ENCODE peak calls at places on chromosomes 5 and 9, in eight cellular contexts. X is amniotic stem cell; W is heart left ventricle; C is activated CD8-positive, alpha-beta memory T cell treated with anti-CD3 and anti-CD28 coated beads for 48 hours; H is globus pallidus; U is AG08395; Z is stimulated activated CD8-positive, alpha-beta memory T cell treated with anti-CD3 and anti-CD28 coated beads, Interleukin-12 subunit alpha, Interleukin-12 subunit beta, amount 100 ng/mL, for 1 hour; D is NCI-H2081. Q is an unnamed sample.
A peak's percentile ranks its signal among the peaks of the same experiment; 100 is the strongest.

GRCh38 chr5:172123269-172123692 is 64.7 kb downstream of the STK10 start:
- DNase-seq in X (peak; percentile 33), W (peak; percentile 87), C (no peak), H (peak; percentile 75), U (peak; percentile 93), Z (no peak), D (peak; percentile 25), Q (peak; percentile 86)

GRCh38 chr5:164013077-164013670 is 507.8 kb downstream of the MAT2B start:
- DNase-seq in X (peak; percentile 38), W (peak; percentile 29), C (no peak), H (peak; percentile 68), U (peak; percentile 7), Z (no peak), D (peak; percentile 70), Q (peak; percentile 80)

GRCh38 chr9:121288874-121289553 is 21.1 kb downstream of the GSN start:
- DNase-seq in X (no peak), W (peak; percentile 67), C (no peak), H (peak; percentile 92), U (peak; percentile 43), Z (no peak), D (no peak), Q (peak; percentile 88)

GRCh38 chr5:172772112-172772906 is 1.3 kb upstream of the DUSP1 start:
- DNase-seq in X (peak; percentile 81), W (peak; percentile 88), C (peak; percentile 52), H (peak; percentile 67), U (peak; percentile 82), Z (peak; percentile 69), D (peak; percentile 38), Q (peak; percentile 79)

GRCh38 chr5:175627037-175627436 is 30.8 kb upstream of the HRH2 start:
- DNase-seq in X (no peak), W (no peak), C (no peak), H (no peak), U (no peak), Z (no peak), D (no peak), Q (no peak)

GRCh38 chr5:60357302-60357701 is 342.7 kb downstream of the DEPDC1B start:
- DNase-seq in X (no peak), W (no peak), C (no peak), H (no peak), U (no peak), Z (no peak), D (no peak), Q (no peak)

GRCh38 chr5:135569755-135570452 is 8.9 kb downstream of the CXCL14 start:
- DNase-seq in X (no peak), W (no peak), C (no peak), H (no peak), U (peak; percentile 53), Z (no peak), D (no peak), Q (peak; percentile 37)

GRCh38 chr5:112119527-112119926 is 299.6 kb downstream of the EPB41L4A start:
- DNase-seq in X (no peak), W (no peak), C (no peak), H (no peak), U (no peak), Z (no peak), D (no peak), Q (no peak)

GRCh38 chr5:172361566-172362238 is 78.1 kb upstream of the UBTD2 start:
- DNase-seq in X (peak; percentile 98), W (no peak), C (no peak), H (no peak), U (peak; percentile 96), Z (no peak), D (no peak), Q (no peak)

GRCh38 chr5:151234476-151235238 is 10.8 kb upstream of the CCDC69 start:
- DNase-seq in X (no peak), W (peak; percentile 62), C (no peak), H (no peak), U (peak; percentile 48), Z (no peak), D (no peak), Q (no peak)

GRCh38 chr9:128838338-128838737 is 8.7 kb upstream of the SPOUT1 start:
- DNase-seq in X (no peak), W (no peak), C (no peak), H (no peak), U (no peak), Z (no peak), D (no peak), Q (no peak)

GRCh38 chr9:114883709-114884108 is 46.7 kb downstream of the TNFSF8 start:
- DNase-seq in X (no peak), W (no peak), C (no peak), H (no peak), U (no peak), Z (no peak), D (no peak), Q (no peak)

GRCh38 chr9:137814436-137814835 is 63.1 kb upstream of the CACNA1B start:
- DNase-seq in X (no peak), W (no peak), C (no peak), H (no peak), U (no peak), Z (no peak), D (no peak), Q (no peak)

GRCh38 chr9:131818089-131818488 is 78.2 kb upstream of the RAPGEF1 start:
- DNase-seq in X (no peak), W (no peak), C (no peak), H (no peak), U (no peak), Z (no peak), D (no peak), Q (no peak)

GRCh38 chr9:97041898-97042297 is 3.0 kb upstream of the CTSV start:
- DNase-seq in X (no peak), W (no peak), C (no peak), H (no peak), U (no peak), Z (no peak), D (no peak), Q (no peak)

GRCh38 chr5:171835066-171835465 is 49.4 kb downstream of the SMIM23 start:
- DNase-seq in X (no peak), W (no peak), C (no peak), H (no peak), U (no peak), Z (no peak), D (no peak), Q (no peak)

GRCh38 chr5:5497132-5497748 is 74.8 kb downstream of the ICE1 start:
- DNase-seq in X (peak; percentile 9), W (peak; percentile 44), C (no peak), H (peak; percentile 66), U (peak; percentile 80), Z (no peak), D (peak; percentile 83), Q (peak; percentile 88)

GRCh38 chr5:81749562-81750307 is 1.2 kb downstream of the SSBP2 start:
- DNase-seq in X (no peak), W (peak; percentile 48), C (peak; percentile 7), H (peak; percentile 34), U (peak; percentile 9), Z (peak; percentile 30), D (no peak), Q (peak; percentile 18)

GRCh38 chr9:98225015-98225442 is 30.4 kb downstream of the TBC1D2 start:
- DNase-seq in X (no peak), W (no peak), C (no peak), H (no peak), U (no peak), Z (no peak), D (no peak), Q (no peak)

GRCh38 chr5:157516626-157517325 is 56.8 kb downstream of the NIPAL4 start:
- DNase-seq in X (peak; percentile 46), W (peak; percentile 49), C (no peak), H (no peak), U (peak; percentile 94), Z (no peak), D (no peak), Q (no peak)

GRCh38 chr5:165999693-166000092 is 2291.8 kb upstream of the WWC1 start:
- DNase-seq in X (no peak), W (no peak), C (no peak), H (no peak), U (no peak), Z (no peak), D (no peak), Q (no peak)

GRCh38 chr9:27108981-27109541 is at the start of gene TEK:
- DNase-seq in X (no peak), W (no peak), C (no peak), H (no peak), U (peak; percentile 13), Z (no peak), D (no peak), Q (peak; percentile 16)

GRCh38 chr9:135783540-135784245 is 81.7 kb downstream of the KCNT1 start:
- DNase-seq in X (no peak), W (no peak), C (no peak), H (no peak), U (no peak), Z (no peak), D (no peak), Q (no peak)

GRCh38 chr5:35617435-35618296 is at the start of gene SPEF2:
- DNase-seq in X (peak; percentile 83), W (peak; percentile 81), C (peak; percentile 49), H (peak; percentile 77), U (peak; percentile 90), Z (peak; percentile 64), D (peak; percentile 76), Q (peak; percentile 93)

GRCh38 chr9:33614001-33614687 is 90.1 kb downstream of the ANKRD18B start:
- DNase-seq in X (no peak), W (no peak), C (no peak), H (no peak), U (no peak), Z (no peak), D (no peak), Q (no peak)

GRCh38 chr5:149853019-149853648 is 91.5 kb downstream of the PDE6A start:
- DNase-seq in X (peak; percentile 54), W (peak; percentile 76), C (no peak), H (peak; percentile 70), U (peak; percentile 82), Z (peak; percentile 19), D (peak; percentile 12), Q (peak; percentile 90)

GRCh38 chr9:21392270-21392669 is 7.1 kb upstream of the IFNA2 start:
- DNase-seq in X (no peak), W (no peak), C (no peak), H (no peak), U (no peak), Z (no peak), D (no peak), Q (no peak)

GRCh38 chr9:130579738-130580463 is 524 bp downstream of the FUBP3 start:
- DNase-seq in X (no peak), W (no peak), C (no peak), H (no peak), U (peak; percentile 30), Z (peak; percentile 0), D (no peak), Q (no peak)

GRCh38 chr5:73411927-73412596 is 36.5 kb downstream of the FOXD1 start:
- DNase-seq in X (no peak), W (no peak), C (no peak), H (no peak), U (no peak), Z (no peak), D (no peak), Q (no peak)

GRCh38 chr9:29588361-29588760 is 2015.1 kb upstream of the C9orf72 start:
- DNase-seq in X (no peak), W (no peak), C (no peak), H (no peak), U (no peak), Z (no peak), D (no peak), Q (no peak)

GRCh38 chr5:175478384-175479124 is at the start of gene SFXN1:
- DNase-seq in X (peak; percentile 38), W (peak; percentile 84), C (peak; percentile 74), H (peak; percentile 80), U (peak; percentile 94), Z (peak; percentile 60), D (peak; percentile 81), Q (peak; percentile 80)

GRCh38 chr5:604391-604831 is 7.7 kb upstream of the CEP72 start:
- DNase-seq in X (no peak), W (no peak), C (no peak), H (no peak), U (no peak), Z (no peak), D (no peak), Q (no peak)

GRCh38 chr9:34985311-34985899 is 4.1 kb upstream of the DNAJB5 start:
- DNase-seq in X (no peak), W (no peak), C (peak; percentile 42), H (no peak), U (peak; percentile 41), Z (peak; percentile 45), D (peak; percentile 72), Q (peak; percentile 83)

GRCh38 chr5:146213210-146213838 is 9.9 kb downstream of the RBM27 start:
- DNase-seq in X (no peak), W (no peak), C (no peak), H (no peak), U (no peak), Z (no peak), D (peak; percentile 10), Q (no peak)

Q was measured in Ammon's horn.